ENCODE peak calls at places on chromosomes 1 and 21, in five cellular contexts. Q is lower leg skin, B is Kasumi-1, D is substantia nigra, S is WTC11. H is an unnamed sample.

GRCh38 chr1:213292653-213293052 is 241.6 kb downstream of the RPS6KC1 start:
- DNase-seq in Q (no peak), B (no peak), D (no peak), S (no peak), H (no peak)

GRCh38 chr1:246497331-246497915 is 9.7 kb downstream of the SMYD3 start:
- DNase-seq in D (no peak), B (peak; percentile 79), S (no peak), Q (no peak), H (peak; percentile 82)

GRCh38 chr1:156594124-156594678 is 2.6 kb downstream of the NAXE start:
- DNase-seq in B (no peak), Q (no peak), D (no peak), S (no peak), H (no peak)

GRCh38 chr1:243842978-243843490 is 7.0 kb downstream of the AKT3 start:
- DNase-seq in D (no peak), Q (no peak), B (no peak), S (no peak), H (peak; percentile 55)

GRCh38 chr1:231190456-231190855 is 28.6 kb downstream of the TRIM67 start:
- DNase-seq in Q (no peak), B (no peak), S (no peak), D (no peak), H (no peak)

GRCh38 chr21:34889287-34889536 is 159.9 kb downstream of the RUNX1 start:
- DNase-seq in D (no peak), Q (peak; percentile 91), B (peak; percentile 65), S (peak; percentile 37), H (no peak)

GRCh38 chr1:149936992-149937705 is 470 bp upstream of the MTMR11 start:
- DNase-seq in Q (no peak), B (no peak), S (no peak), D (no peak), H (no peak)

GRCh38 chr1:205513774-205514173 is 9.3 kb downstream of the CDK18 start:
- DNase-seq in S (no peak), B (no peak), D (no peak), Q (no peak), H (no peak)

GRCh38 chr1:168443899-168444298 is 99.9 kb downstream of the XCL2 start:
- DNase-seq in B (no peak), S (no peak), D (no peak), Q (no peak), H (no peak)

GRCh38 chr1:183234660-183235476 is 48.8 kb downstream of the LAMC2 start:
- DNase-seq in B (peak; percentile 30), S (peak; percentile 56), D (no peak), Q (peak; percentile 94), H (no peak)

GRCh38 chr1:29186707-29187106 is 5.0 kb upstream of the SRSF4 start:
- DNase-seq in D (no peak), S (peak; percentile 23), B (no peak), Q (peak; percentile 43), H (no peak)

GRCh38 chr1:95659166-95659565 is 425.2 kb downstream of the RWDD3 start:
- DNase-seq in Q (no peak), D (no peak), B (no peak), S (no peak), H (no peak)

GRCh38 chr21:46008893-46009635 is 27.5 kb downstream of the COL6A1 start:
- DNase-seq in B (no peak), Q (no peak), D (no peak), S (no peak), H (no peak)

GRCh38 chr1:203040518-203041275 is 14.4 kb downstream of the PPFIA4 start:
- DNase-seq in S (no peak), Q (no peak), B (no peak), D (no peak), H (no peak)

GRCh38 chr1:207081106-207081505 is 7.6 kb upstream of the C4BPB start:
- DNase-seq in S (no peak), Q (no peak), B (no peak), D (no peak), H (no peak)

GRCh38 chr1:37926061-37926924 is 20.6 kb downstream of the INPP5B start:
- DNase-seq in D (no peak), B (no peak), Q (no peak), S (no peak), H (no peak)

GRCh38 chr1:232868793-232869491 is 63.7 kb downstream of the MAP10 start:
- DNase-seq in B (peak; percentile 14), S (no peak), D (no peak), Q (peak; percentile 92), H (peak; percentile 83)

GRCh38 chr1:64721576-64722145 is 23.2 kb upstream of the RAVER2 start:
- DNase-seq in B (no peak), Q (no peak), D (no peak), S (no peak), H (no peak)

GRCh38 chr1:1303736-1304135 is 4.0 kb downstream of the ACAP3 start:
- DNase-seq in B (no peak), D (no peak), S (no peak), Q (no peak), H (no peak)

GRCh38 chr21:25513810-25514209 is 93.5 kb downstream of the MRPL39 start:
- DNase-seq in D (no peak), Q (no peak), S (no peak), B (no peak), H (no peak)

GRCh38 chr1:171460018-171460585 is 25.2 kb upstream of the PRRC2C start:
- DNase-seq in B (no peak), D (no peak), Q (no peak), S (no peak), H (no peak)

GRCh38 chr1:110874303-110875215 is 1.6 kb downstream of the CD53 start:
- DNase-seq in D (no peak), Q (no peak), S (no peak), B (peak; percentile 86), H (peak; percentile 66)

GRCh38 chr1:85406887-85407593 is 57.9 kb downstream of the DDAH1 start:
- DNase-seq in B (no peak), Q (no peak), D (peak; percentile 4), S (no peak), H (no peak)

GRCh38 chr1:15411593-15412487 is 2.2 kb downstream of the EFHD2 start:
- DNase-seq in S (no peak), Q (peak; percentile 92), B (peak; percentile 81), D (peak; percentile 62), H (peak; percentile 90)

GRCh38 chr1:74505133-74505532 is 7.3 kb downstream of the LRRC53 start:
- DNase-seq in D (no peak), B (no peak), S (peak; percentile 19), Q (no peak), H (no peak)

GRCh38 chr1:84712288-84712874 is 22.1 kb upstream of the SSX2IP start:
- DNase-seq in D (no peak), Q (no peak), B (no peak), S (no peak), H (no peak)

GRCh38 chr1:15331673-15332072 is 78.0 kb upstream of the EFHD2 start:
- DNase-seq in Q (no peak), D (no peak), S (no peak), B (no peak), H (no peak)

GRCh38 chr1:42334240-42335049 is 590 bp downstream of the FOXJ3 start:
- DNase-seq in Q (peak; percentile 91), D (peak; percentile 63), B (peak; percentile 43), S (peak; percentile 60), H (no peak)

GRCh38 chr1:211920602-211921226 is 90.2 kb upstream of the LPGAT1 start:
- DNase-seq in D (no peak), Q (no peak), B (no peak), S (no peak), H (no peak)

GRCh38 chr1:67793562-67793961 is 39.7 kb downstream of the GNG12 start:
- DNase-seq in B (no peak), D (no peak), Q (no peak), S (no peak), H (no peak)

GRCh38 chr1:232786845-232787455 is 18.3 kb upstream of the MAP10 start:
- DNase-seq in B (no peak), S (no peak), D (no peak), Q (no peak), H (peak; percentile 72)

GRCh38 chr1:213511173-213511572 is 460.1 kb downstream of the RPS6KC1 start:
- DNase-seq in D (no peak), Q (no peak), B (no peak), S (no peak), H (no peak)

GRCh38 chr1:168759077-168759476 is 30.1 kb upstream of the DPT start:
- DNase-seq in D (no peak), Q (no peak), B (no peak), S (no peak), H (no peak)

GRCh38 chr1:230498704-230499103 is 72.6 kb upstream of the PGBD5 start:
- DNase-seq in B (no peak), D (no peak), S (no peak), Q (no peak), H (no peak)

GRCh38 chr1:25586181-25586588 is 30.4 kb upstream of the MAN1C1 start:
- DNase-seq in S (peak; percentile 67), D (no peak), B (no peak), Q (no peak), H (no peak)

GRCh38 chr1:29586215-29586614 is 349.9 kb downstream of the PTPRU start:
- DNase-seq in Q (peak; percentile 21), S (no peak), D (no peak), B (no peak), H (no peak)

H was measured in AML-193.